ENCODE peak calls at places on chromosome 7, in eight cellular contexts. L, A, W, X, S, C, F and M are unnamed samples.

GRCh38 chr7:56007167-56007652 is 42.8 kb downstream of the NIPSNAP2 start:
- DNase-seq in C (no peak), F (no peak), S (no peak), W (no peak), L (no peak), X (no peak), A (no peak), M (no peak)

GRCh38 chr7:74522281-74522905 is 68.7 kb downstream of the GTF2IRD1 start:
- DNase-seq in W (no peak), S (no peak), L (no peak), A (peak), F (no peak), X (no peak), C (no peak), M (no peak)

GRCh38 chr7:101179117-101179779 is 845 bp downstream of the NAT16 start:
- DNase-seq in L (no peak), X (no peak), C (no peak), A (no peak), F (no peak), W (no peak), S (no peak), M (no peak)

GRCh38 chr7:139784643-139785042 is 6.8 kb upstream of the HIPK2 start:
- DNase-seq in C (no peak), S (no peak), F (no peak), L (no peak), X (no peak), W (no peak), A (peak), M (no peak)

GRCh38 chr7:117555260-117555659 is 75.4 kb downstream of the CFTR start:
- DNase-seq in A (no peak), S (no peak), L (no peak), X (no peak), W (no peak), F (no peak), C (no peak), M (no peak)

GRCh38 chr7:81248420-81248819 is 329.6 kb upstream of the SEMA3C start:
- DNase-seq in A (peak), S (no peak), L (no peak), F (no peak), X (no peak), C (no peak), W (no peak), M (no peak)

GRCh38 chr7:73841689-73842247 is 548 bp downstream of the METTL27 start:
- DNase-seq in W (no peak), F (no peak), S (no peak), X (no peak), A (no peak), C (no peak), L (no peak), M (no peak)

GRCh38 chr7:22732556-22733126 is 5.6 kb downstream of the IL6 start:
- DNase-seq in X (peak), F (no peak), W (no peak), C (no peak), A (peak), L (no peak), S (no peak), M (no peak)

GRCh38 chr7:2063562-2064360 is 169.0 kb downstream of the MAD1L1 start:
- DNase-seq in X (no peak), C (no peak), F (no peak), S (no peak), L (no peak), W (no peak), A (peak), M (no peak)